ENCODE peak calls at places on chromosomes 16 and 17, in six cellular contexts. S is CD4-positive, alpha-beta T cell; M is stimulated activated naive CD8-positive, alpha-beta T cell treated with anti-CD3 and anti-CD28 coated beads, Interleukin-15, Interleukin-2, amounts not matched to agents 100 U/mL and 50 U/mL, for 24 hours; V is T-helper 2 cell; I is Calu3; C is T-cell. B is an unnamed sample.

GRCh38 chr16:87216824-87217205 is 100.4 kb downstream of the C16orf95 start:
- DNase-seq in V (no peak), I (no peak), M (no peak), C (no peak), S (no peak), B (no peak)

GRCh38 chr16:30561212-30561816 is 3.1 kb upstream of the ZNF764 start:
- DNase-seq in C (no peak), S (no peak), I (peak), M (peak), V (peak), B (peak)

GRCh38 chr17:76537578-76538280 is at the start of gene CYGB:
- DNase-seq in C (no peak), M (no peak), V (peak), S (no peak), I (no peak), B (no peak)

GRCh38 chr16:66524601-66525164 is 25.2 kb downstream of the TK2 start:
- DNase-seq in S (no peak), I (no peak), V (peak), C (peak), M (no peak), B (peak)

GRCh38 chr16:35748621-35749252 is 2289.3 kb downstream of the TP53TG3F start:
- DNase-seq in V (no peak), M (no peak), C (no peak), I (no peak), S (no peak), B (no peak)

GRCh38 chr16:695355-696089 is 5.3 kb upstream of the WDR24 start:
- DNase-seq in C (no peak), M (peak), V (peak), S (peak), I (peak), B (no peak)

GRCh38 chr16:81779540-81780320 is 639 bp downstream of the PLCG2 start:
- DNase-seq in I (peak), V (no peak), M (peak), S (no peak), C (no peak), B (no peak)

GRCh38 chr16:50297301-50298074 is 31.1 kb downstream of the ADCY7 start:
- DNase-seq in C (no peak), I (no peak), V (no peak), S (no peak), M (no peak), B (no peak)

GRCh38 chr16:50598256-50598894 is 50.2 kb downstream of the NKD1 start:
- DNase-seq in V (no peak), C (no peak), I (no peak), M (no peak), S (no peak), B (no peak)

GRCh38 chr16:813204-813915 is 12.8 kb upstream of the GNG13 start:
- DNase-seq in M (peak), S (peak), V (peak), I (peak), C (no peak), B (no peak)

GRCh38 chr17:27631409-27631755 is 394 bp downstream of the LGALS9 start:
- DNase-seq in M (peak), I (no peak), V (peak), S (peak), C (no peak), B (no peak)

GRCh38 chr17:41773190-41773588 is 13.3 kb downstream of the JUP start:
- DNase-seq in C (no peak), I (peak), M (no peak), S (no peak), V (no peak), B (no peak)

GRCh38 chr17:46023783-46024388 is 24.8 kb downstream of the STH start:
- DNase-seq in C (no peak), S (no peak), M (no peak), V (no peak), I (no peak), B (no peak)

GRCh38 chr17:49998836-49999511 is 4.0 kb upstream of the DLX3 start:
- DNase-seq in I (no peak), C (no peak), M (no peak), V (no peak), S (no peak), B (no peak)

GRCh38 chr17:12790806-12791148 is 1.5 kb downstream of the ARHGAP44 start:
- DNase-seq in I (peak), C (no peak), M (no peak), V (no peak), S (no peak), B (no peak)

GRCh38 chr17:50352072-50352692 is 6.3 kb downstream of the XYLT2 start:
- DNase-seq in V (no peak), I (no peak), M (no peak), C (no peak), S (no peak), B (no peak)

GRCh38 chr17:7204335-7204734 is 15.3 kb downstream of the DLG4 start:
- DNase-seq in I (no peak), S (no peak), M (no peak), V (no peak), C (no peak), B (no peak)

GRCh38 chr17:48814504-48814903 is 2.5 kb downstream of the TTLL6 start:
- DNase-seq in V (peak), I (peak), C (peak), S (peak), M (peak), B (peak)

GRCh38 chr16:70460737-70461261 is 6.4 kb downstream of the FCSK start:
- DNase-seq in I (no peak), S (no peak), V (no peak), C (no peak), M (no peak), B (no peak)

GRCh38 chr16:52545544-52546262 is 1.2 kb downstream of the TOX3 start:
- DNase-seq in M (no peak), S (no peak), I (no peak), C (no peak), V (no peak), B (no peak)

GRCh38 chr17:7807206-7807605 is 26.8 kb upstream of the KDM6B start:
- DNase-seq in I (no peak), V (no peak), S (no peak), M (no peak), C (no peak), B (no peak)

GRCh38 chr16:31114468-31114867 is 3.0 kb upstream of the KAT8 start:
- DNase-seq in C (no peak), V (no peak), I (no peak), S (no peak), M (no peak), B (no peak)